ENCODE peak calls at places on chromosomes 5 and 9, in seven cellular contexts. T is brain microvascular endothelial cell; U is activated naive CD4-positive, alpha-beta T cell; L is GM19239; F is Jurkat, Clone E6-1; N is effector memory CD4-positive, alpha-beta T cell; H is ureter. V is an unnamed sample.

GRCh38 chr9:127347831-127348699 is 48.9 kb upstream of the SLC2A8 start:
- DNase-seq in T (peak; percentile 55), U (no peak), L (peak; percentile 14), F (no peak), N (no peak), H (no peak), V (no peak)

GRCh38 chr5:141716009-141716408 is 34.0 kb upstream of the ARAP3 start:
- DNase-seq in T (no peak), U (no peak), L (no peak), F (no peak), N (no peak), H (peak; percentile 66), V (no peak)

GRCh38 chr9:126700903-126701819 is 87.4 kb downstream of the LMX1B start:
- DNase-seq in T (no peak), U (no peak), L (no peak), F (no peak), N (no peak), H (no peak), V (no peak)

GRCh38 chr9:4196376-4196775 is 103.5 kb downstream of the GLIS3 start:
- DNase-seq in T (peak; percentile 68), U (no peak), L (no peak), F (no peak), N (no peak), H (no peak), V (no peak)

GRCh38 chr5:137022043-137022442 is 477.1 kb downstream of the SPOCK1 start:
- DNase-seq in T (no peak), U (no peak), L (no peak), F (no peak), N (no peak), H (no peak), V (no peak)

GRCh38 chr5:106254784-106255183 is 1416.0 kb downstream of the EFNA5 start:
- DNase-seq in T (no peak), U (no peak), L (no peak), F (no peak), N (no peak), H (no peak), V (no peak)

GRCh38 chr9:79559501-79560181 is 12.1 kb upstream of the TLE4 start:
- DNase-seq in T (no peak), U (no peak), L (no peak), F (peak; percentile 32), N (no peak), H (no peak), V (no peak)

GRCh38 chr9:26228273-26228672 is 550.0 kb upstream of the TUSC1 start:
- DNase-seq in T (no peak), U (no peak), L (no peak), F (no peak), N (no peak), H (no peak), V (no peak)

GRCh38 chr5:1785062-1785461 is 14.6 kb downstream of the MRPL36 start:
- DNase-seq in T (no peak), U (no peak), L (no peak), F (peak; percentile 62), N (no peak), H (no peak), V (no peak)

GRCh38 chr5:10059611-10060379 is 189.9 kb downstream of the ATPSCKMT start:
- DNase-seq in T (no peak), U (no peak), L (peak; percentile 23), F (no peak), N (no peak), H (no peak), V (no peak)

GRCh38 chr5:73673161-73673591 is 47.2 kb downstream of the ARHGEF28 start:
- DNase-seq in T (peak; percentile 24), U (no peak), L (no peak), F (no peak), N (no peak), H (no peak), V (no peak)

GRCh38 chr5:100479079-100479688 is 56.0 kb upstream of the FAM174A start:
- DNase-seq in T (no peak), U (no peak), L (no peak), F (peak; percentile 1), N (no peak), H (no peak), V (no peak)

GRCh38 chr5:169367861-169368260 is 66.9 kb upstream of the SLIT3 start:
- DNase-seq in T (no peak), U (no peak), L (no peak), F (no peak), N (no peak), H (no peak), V (no peak)

GRCh38 chr9:8762676-8763075 is 963.1 kb upstream of the DMAC1 start:
- DNase-seq in T (no peak), U (no peak), L (no peak), F (no peak), N (no peak), H (no peak), V (no peak)

GRCh38 chr9:88922091-88922490 is 69.2 kb upstream of the S1PR3 start:
- DNase-seq in T (no peak), U (no peak), L (no peak), F (peak; percentile 100), N (no peak), H (no peak), V (no peak)